ENCODE peak calls at places on chromosomes 6 and 20, in five cellular contexts. X is glutamatergic neuron, W is smooth muscle cell of the brain vasculature, B is GM23248, F is NCI-H146. K is an unnamed sample.

GRCh38 chr6:136070815-136071214 is 179.3 kb downstream of the MTFR2 start:
- DNase-seq in X (no peak), B (no peak), W (no peak), F (no peak), K (no peak)

GRCh38 chr6:32110632-32111031 is 1.5 kb upstream of the TNXB start:
- DNase-seq in B (peak), X (no peak), F (no peak), W (no peak), K (no peak)

GRCh38 chr6:118843685-118844390 is 50.1 kb upstream of the ASF1A start:
- DNase-seq in F (no peak), B (peak), X (no peak), W (no peak), K (no peak)

GRCh38 chr20:55685848-55686247 is 319.5 kb downstream of the CBLN4 start:
- DNase-seq in X (no peak), F (no peak), W (no peak), B (no peak), K (no peak)

GRCh38 chr6:7261030-7261841 is 51.8 kb downstream of the SSR1 start:
- DNase-seq in B (peak), F (peak), X (peak), W (peak), K (peak)

GRCh38 chr6:24565196-24565595 is 70.4 kb downstream of the ALDH5A1 start:
- DNase-seq in F (no peak), W (no peak), X (no peak), B (no peak), K (no peak)

GRCh38 chr20:20744170-20744725 is 31.8 kb upstream of the RALGAPA2 start:
- DNase-seq in B (no peak), F (peak), W (no peak), X (no peak), K (peak)

GRCh38 chr6:41466437-41466990 is 79.7 kb upstream of the FOXP4 start:
- DNase-seq in W (no peak), B (peak), F (no peak), X (no peak), K (no peak)

GRCh38 chr20:47669927-47670890 is 115.1 kb downstream of the SULF2 start:
- DNase-seq in X (no peak), W (no peak), B (no peak), F (no peak), K (no peak)